ENCODE peak calls at places on chromosomes 13 and 19, in eight cellular contexts. K, R, L, G, A, Z, I and F are unnamed samples.
A peak's percentile ranks its signal among the peaks of the same experiment; 100 is the strongest.

GRCh38 chr19:51830263-51830662 is 35.3 kb downstream of the FPR3 start:
- DNase-seq in L (no peak), G (no peak), Z (no peak), I (no peak), R (no peak), A (no peak), K (no peak), F (no peak)

GRCh38 chr19:1057185-1057857 is 9.6 kb upstream of the ARHGAP45 start:
- DNase-seq in A (no peak), G (no peak), R (no peak), Z (no peak), L (peak; percentile 77), I (peak; percentile 53), K (peak; percentile 75), F (no peak)

GRCh38 chr13:106104281-106104901 is 431.1 kb downstream of the EFNB2 start:
- DNase-seq in Z (no peak), I (peak; percentile 77), K (peak; percentile 20), G (peak; percentile 59), L (no peak), R (no peak), A (no peak), F (no peak)

GRCh38 chr13:92833071-92833470 is 393.5 kb upstream of the GPC6 start:
- DNase-seq in L (no peak), R (no peak), I (no peak), A (no peak), G (no peak), K (no peak), Z (no peak), F (no peak)

GRCh38 chr19:741506-742131 is 9.3 kb upstream of the MISP start:
- DNase-seq in I (no peak), K (peak; percentile 70), L (peak; percentile 33), A (no peak), G (no peak), Z (no peak), R (no peak), F (no peak)

GRCh38 chr13:60080871-60081270 is 82.9 kb downstream of the DIAPH3 start:
- DNase-seq in A (no peak), G (no peak), L (no peak), Z (no peak), R (no peak), K (no peak), I (no peak), F (no peak)

GRCh38 chr19:45767881-45768643 is 990 bp downstream of the SIX5 start:
- DNase-seq in G (no peak), A (peak; percentile 73), L (peak; percentile 74), R (peak; percentile 53), Z (peak; percentile 66), I (peak; percentile 28), K (peak; percentile 83), F (no peak)

GRCh38 chr13:48184260-48184659 is 48.7 kb upstream of the ITM2B start:
- DNase-seq in R (no peak), A (no peak), I (no peak), K (no peak), L (no peak), G (no peak), Z (no peak), F (no peak)

GRCh38 chr13:28324181-28324789 is 170.6 kb downstream of the FLT1 start:
- DNase-seq in R (peak; percentile 74), L (peak; percentile 82), G (no peak), A (peak; percentile 47), Z (peak; percentile 67), K (peak; percentile 84), I (peak; percentile 19), F (peak; percentile 34)

GRCh38 chr13:106527806-106528205 is 7.7 kb downstream of the EFNB2 start:
- DNase-seq in K (no peak), R (no peak), G (no peak), A (no peak), L (peak; percentile 65), I (no peak), Z (no peak), F (no peak)

GRCh38 chr19:23817519-23817918 is 58.8 kb upstream of the ZNF681 start:
- DNase-seq in I (no peak), Z (no peak), R (no peak), G (no peak), A (peak; percentile 27), K (peak; percentile 25), L (peak; percentile 35), F (no peak)

GRCh38 chr19:2050991-2051770 is at the start of gene MKNK2:
- DNase-seq in Z (peak; percentile 99), R (peak; percentile 94), I (no peak), A (peak; percentile 93), G (no peak), L (peak; percentile 96), K (peak; percentile 97), F (peak; percentile 97)

GRCh38 chr19:48900477-48901452 is 653 bp downstream of the NUCB1 start:
- DNase-seq in L (no peak), G (no peak), K (no peak), Z (no peak), R (no peak), A (no peak), I (no peak), F (no peak)

GRCh38 chr13:25722893-25723292 is 328.9 kb downstream of the SHISA2 start:
- DNase-seq in Z (no peak), I (no peak), G (no peak), L (no peak), R (no peak), A (no peak), K (no peak), F (no peak)

GRCh38 chr19:16442386-16443276 is 29.1 kb downstream of the EPS15L1 start:
- DNase-seq in R (no peak), L (peak; percentile 40), G (no peak), A (no peak), Z (no peak), K (peak; percentile 15), I (no peak), F (no peak)

GRCh38 chr13:108786578-108787100 is 157.2 kb downstream of the MYO16 start:
- DNase-seq in K (peak; percentile 20), R (no peak), I (no peak), G (no peak), Z (no peak), L (no peak), A (no peak), F (no peak)

GRCh38 chr19:19316082-19316481 is 4.2 kb downstream of the SUGP1 start:
- DNase-seq in K (no peak), Z (no peak), L (no peak), A (no peak), G (no peak), I (no peak), R (no peak), F (no peak)

GRCh38 chr13:49733181-49733951 is 42.1 kb upstream of the EBPL start:
- DNase-seq in Z (no peak), R (no peak), K (no peak), I (peak; percentile 12), L (no peak), A (peak; percentile 50), G (no peak), F (no peak)

GRCh38 chr19:56974554-56975207 is 134.2 kb upstream of the PEG3 start:
- DNase-seq in A (no peak), R (no peak), L (no peak), I (no peak), K (no peak), Z (no peak), G (no peak), F (no peak)
- TF ChIP-seq CTCF in A (no peak), R (no peak), L (no peak), I (no peak), K (no peak), Z (no peak), G (no peak), F (no peak)

DNA sequence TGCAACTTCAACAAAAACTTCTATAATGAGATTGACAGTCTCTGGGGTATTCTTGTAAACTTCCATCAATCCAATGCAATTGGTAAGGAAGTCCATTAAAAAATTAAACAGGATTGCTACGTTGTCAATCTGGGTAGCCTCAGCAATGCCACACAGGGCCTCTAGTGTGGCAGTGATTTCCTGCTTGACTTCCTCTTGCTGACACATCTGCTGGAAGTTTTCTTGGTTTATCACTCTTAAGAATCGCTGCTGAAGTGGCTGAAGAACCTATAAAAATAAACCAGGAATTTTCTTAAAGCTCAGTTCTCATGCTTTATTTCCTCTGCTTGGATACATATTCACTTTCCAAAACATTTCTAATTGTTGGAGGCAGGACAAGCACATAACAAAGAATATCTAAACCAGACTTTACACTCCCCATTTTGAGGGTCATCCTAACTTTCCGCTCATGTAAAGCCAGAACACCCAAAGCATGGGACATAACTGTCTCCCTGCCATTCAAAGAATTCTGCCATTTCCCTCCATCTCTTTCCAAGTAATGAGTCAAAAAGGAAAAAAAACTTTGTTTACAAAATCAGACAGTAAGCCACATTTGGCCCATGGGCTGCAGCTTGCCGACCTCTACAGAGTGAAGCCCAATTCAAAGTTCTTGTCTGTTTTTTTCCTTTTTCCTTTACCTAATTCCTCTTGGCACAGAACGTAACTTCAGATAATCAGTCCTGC is 23.2 kb upstream of the EEF1AKMT1 start:
- DNase-seq in Z (no peak), K (no peak), A (no peak), G (peak; percentile 4), I (no peak), R (no peak), L (no peak), F (no peak)
- TF ChIP-seq CTCF in Z (no peak), K (no peak), A (no peak), G (no peak), I (no peak), R (no peak), L (no peak), F (no peak)

GRCh38 chr13:33312150-33312908 is 26.8 kb upstream of the STARD13 start:
- DNase-seq in L (no peak), K (no peak), Z (no peak), G (no peak), I (peak; percentile 46), R (no peak), A (no peak), F (no peak)
- TF ChIP-seq CTCF in L (peak; percentile 21), K (no peak), Z (no peak), G (peak; percentile 8), I (peak; percentile 55), R (peak; percentile 65), A (no peak), F (no peak)

GRCh38 chr13:37059848-37060192 is 332 bp upstream of the SUPT20H start:
- DNase-seq in Z (no peak), L (no peak), G (no peak), R (no peak), K (no peak), A (no peak), I (no peak), F (no peak)

GRCh38 chr13:37058801-37059135 is 720 bp downstream of the SUPT20H start:
- DNase-seq in G (no peak), L (peak; percentile 58), A (no peak), R (no peak), Z (peak; percentile 33), I (no peak), K (peak; percentile 35), F (no peak)

DNA sequence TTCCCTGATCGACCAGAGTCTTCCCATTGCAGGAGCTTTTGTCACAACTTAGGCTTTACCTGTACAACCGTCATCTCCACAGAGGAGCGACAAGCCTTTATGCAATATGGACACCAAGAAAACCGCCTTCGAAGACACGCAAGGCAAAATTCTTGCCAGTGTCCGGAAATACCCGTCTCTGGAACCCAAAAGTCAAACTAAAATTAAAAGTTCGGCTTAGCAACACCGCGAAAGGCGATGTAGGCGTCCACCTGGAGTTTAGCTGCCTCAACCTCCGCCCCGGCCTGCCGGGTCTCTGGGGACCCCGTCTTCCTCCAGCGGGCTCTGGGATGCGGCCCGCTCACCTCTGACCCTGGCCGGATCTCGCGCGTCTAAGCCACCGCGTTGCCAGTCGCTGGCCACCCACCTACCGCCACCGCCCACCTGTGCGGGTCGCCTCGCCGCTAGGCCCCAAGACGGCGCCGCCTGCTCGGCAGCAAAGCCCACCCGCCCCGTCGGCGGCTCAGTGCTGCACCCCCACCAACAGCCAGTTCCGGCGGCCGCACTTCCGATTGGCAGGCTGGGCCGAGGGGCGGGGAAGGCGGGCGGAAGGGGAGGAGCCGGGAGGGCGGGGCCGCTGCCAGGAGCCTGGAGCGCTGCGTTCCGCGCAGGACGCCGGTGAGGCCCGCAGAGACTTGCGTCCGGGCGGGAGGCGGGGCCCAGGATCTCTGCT is at the start of gene SUPT20H:
- DNase-seq in I (peak; percentile 58), G (peak; percentile 17), A (peak; percentile 97), K (peak; percentile 96), R (peak; percentile 87), L (peak; percentile 96), Z (peak; percentile 97), F (peak; percentile 88)
- TF ChIP-seq CTCF in I (no peak), G (no peak), A (no peak), K (no peak), R (peak; percentile 38), L (no peak), Z (no peak), F (no peak)